ENCODE peak calls at places on chromosomes 6 and 20, in five cellular contexts. B, G, J, S and N are unnamed samples.
A peak's percentile ranks its signal among the peaks of the same experiment; 100 is the strongest.

GRCh38 chr20:4902788-4903187 is 98.5 kb downstream of the SLC23A2 start:
- DNase-seq in B (no peak), S (no peak), J (no peak), G (no peak), N (no peak)

GRCh38 chr6:9139762-9140161 is 704.4 kb upstream of the SLC35B3 start:
- DNase-seq in B (no peak), G (no peak), S (no peak), J (no peak), N (peak; percentile 57)

GRCh38 chr6:101706576-101706975 is 313.1 kb downstream of the GRIK2 start:
- DNase-seq in S (no peak), J (no peak), B (no peak), G (no peak), N (no peak)

GRCh38 chr6:43817192-43817591 is 47.2 kb downstream of the VEGFA start:
- DNase-seq in S (no peak), G (no peak), J (peak; percentile 32), B (peak; percentile 72), N (peak; percentile 35)

GRCh38 chr20:4041748-4042411 is 26.5 kb upstream of the RNF24 start:
- DNase-seq in S (peak; percentile 91), J (peak; percentile 97), G (peak; percentile 38), B (no peak), N (peak; percentile 100)

GRCh38 chr6:155782320-155782730 is 326.7 kb upstream of the NOX3 start:
- DNase-seq in B (no peak), S (no peak), G (no peak), J (peak; percentile 65), N (peak; percentile 52)

GRCh38 chr6:105272783-105273182 is 93.0 kb upstream of the POPDC3 start:
- DNase-seq in G (peak; percentile 67), B (peak; percentile 66), J (peak; percentile 36), S (peak; percentile 70), N (peak; percentile 15)

GRCh38 chr6:154352898-154353585 is 3.6 kb downstream of the IPCEF1 start:
- DNase-seq in J (no peak), B (no peak), S (peak; percentile 67), G (peak; percentile 77), N (no peak)

GRCh38 chr6:106511274-106512047 is 117.8 kb downstream of the RTN4IP1 start:
- DNase-seq in J (no peak), G (peak; percentile 63), B (peak; percentile 58), S (peak; percentile 75), N (peak; percentile 80)

GRCh38 chr6:109237082-109237985 is 142.0 kb downstream of the CEP57L1 start:
- DNase-seq in S (no peak), B (no peak), J (no peak), G (no peak), N (peak; percentile 30)

GRCh38 chr20:37425103-37425625 is 79.2 kb downstream of the SRC start:
- DNase-seq in B (no peak), G (no peak), J (no peak), S (no peak), N (no peak)

GRCh38 chr20:327041-327945 is 1.9 kb downstream of the SOX12 start:
- DNase-seq in G (peak; percentile 93), B (peak; percentile 98), S (peak; percentile 91), J (peak; percentile 94), N (peak; percentile 92)

GRCh38 chr20:44805991-44806729 is 4.2 kb downstream of the RIMS4 start:
- DNase-seq in G (peak; percentile 83), B (peak; percentile 83), S (peak; percentile 86), J (peak; percentile 40), N (peak; percentile 74)

GRCh38 chr20:9955646-9956045 is 79.1 kb upstream of the ANKEF1 start:
- DNase-seq in J (peak; percentile 18), B (no peak), G (no peak), S (no peak), N (peak; percentile 62)

GRCh38 chr6:127963495-127963894 is 62.6 kb upstream of the THEMIS start:
- DNase-seq in B (no peak), G (no peak), J (no peak), S (no peak), N (no peak)

GRCh38 chr6:63899550-63899949 is 263.9 kb downstream of the PHF3 start:
- DNase-seq in G (no peak), B (no peak), S (no peak), J (peak; percentile 43), N (peak; percentile 86)

GRCh38 chr6:117191009-117191408 is 74.3 kb upstream of the VGLL2 start:
- DNase-seq in J (no peak), B (no peak), G (no peak), S (no peak), N (no peak)

GRCh38 chr6:155985660-155986138 is 530.1 kb upstream of the NOX3 start:
- DNase-seq in S (no peak), J (no peak), B (no peak), G (no peak), N (no peak)

GRCh38 chr20:62675156-62675871 is 33.0 kb downstream of the SLCO4A1 start:
- DNase-seq in B (no peak), G (no peak), S (no peak), J (no peak), N (no peak)

GRCh38 chr20:1456300-1456699 is 10.3 kb downstream of the NSFL1C start:
- DNase-seq in G (no peak), S (no peak), B (no peak), J (peak; percentile 69), N (no peak)

GRCh38 chr20:18928626-18929025 is 115.0 kb downstream of the SCP2D1 start:
- DNase-seq in J (no peak), G (no peak), S (no peak), B (no peak), N (no peak)

GRCh38 chr6:97524846-97525245 is 241.8 kb upstream of the MMS22L start:
- DNase-seq in B (peak; percentile 85), G (peak; percentile 23), J (no peak), S (no peak), N (peak; percentile 32)

GRCh38 chr6:118812972-118813371 is 81.0 kb upstream of the ASF1A start:
- DNase-seq in G (no peak), J (no peak), B (no peak), S (no peak), N (peak; percentile 6)

GRCh38 chr6:62283828-62284411 is 2.1 kb downstream of the KHDRBS2 start:
- DNase-seq in B (no peak), S (no peak), J (peak; percentile 32), G (peak; percentile 23), N (peak; percentile 54)

GRCh38 chr6:86192123-86192522 is 549.4 kb upstream of the SYNCRIP start:
- DNase-seq in B (peak; percentile 48), J (peak; percentile 6), S (no peak), G (no peak), N (peak; percentile 37)

GRCh38 chr6:26383624-26384417 is 913 bp downstream of the BTN2A2 start:
- DNase-seq in S (no peak), J (peak; percentile 85), G (peak; percentile 51), B (peak; percentile 51), N (peak; percentile 73)

GRCh38 chr20:3318226-3318884 is 79.4 kb upstream of the SLC4A11 start:
- DNase-seq in J (peak; percentile 25), S (no peak), G (no peak), B (no peak), N (no peak)

GRCh38 chr6:26155066-26155925 is 68.1 kb downstream of the HFE start:
- DNase-seq in B (no peak), S (peak; percentile 74), J (no peak), G (peak; percentile 75), N (peak; percentile 52)

GRCh38 chr6:15036690-15037245 is 209.1 kb upstream of the JARID2 start:
- DNase-seq in S (peak; percentile 67), J (no peak), G (peak; percentile 97), B (peak; percentile 46), N (no peak)

GRCh38 chr6:50936277-50936681 is 117.6 kb downstream of the TFAP2B start:
- DNase-seq in J (peak; percentile 19), S (no peak), B (no peak), G (no peak), N (no peak)

GRCh38 chr20:14617123-14617522 is 279.7 kb upstream of the FLRT3 start:
- DNase-seq in J (no peak), S (no peak), B (no peak), G (no peak), N (no peak)

GRCh38 chr6:3522561-3523287 is 65.9 kb upstream of the SLC22A23 start:
- DNase-seq in S (no peak), B (no peak), G (no peak), J (peak; percentile 46), N (peak; percentile 42)

GRCh38 chr6:29678114-29678513 is 2.8 kb downstream of the ZFP57 start:
- DNase-seq in B (no peak), J (peak; percentile 28), S (no peak), G (no peak), N (peak; percentile 83)

GRCh38 chr6:134446228-134446848 is 128.4 kb upstream of the SGK1 start:
- DNase-seq in S (no peak), G (peak; percentile 69), B (no peak), J (peak; percentile 40), N (no peak)

GRCh38 chr6:33142501-33142900 is 49.8 kb downstream of the COL11A2 start:
- DNase-seq in J (no peak), B (no peak), S (no peak), G (no peak), N (no peak)

GRCh38 chr6:33140556-33140955 is 51.7 kb downstream of the COL11A2 start:
- DNase-seq in G (no peak), S (no peak), B (no peak), J (no peak), N (no peak)

GRCh38 chr6:33139596-33140206 is 52.6 kb downstream of the COL11A2 start:
- DNase-seq in J (no peak), G (no peak), B (no peak), S (no peak), N (no peak)

GRCh38 chr6:33144373-33144772 is 47.9 kb downstream of the COL11A2 start:
- DNase-seq in B (no peak), S (no peak), J (no peak), G (no peak), N (peak; percentile 16)

GRCh38 chr6:33143113-33143760 is 49.0 kb downstream of the COL11A2 start:
- DNase-seq in G (no peak), S (no peak), J (no peak), B (peak; percentile 49), N (no peak)
- TF ChIP-seq CTCF in G (no peak), S (no peak), J (peak; percentile 18), B (peak; percentile 47), N (no peak)

GRCh38 chr20:34368547-34368946 is 5.5 kb downstream of the ITCH start:
- DNase-seq in B (no peak), S (no peak), G (no peak), J (peak; percentile 19), N (no peak)
- TF ChIP-seq CTCF in B (no peak), S (no peak), G (no peak), J (no peak), N (no peak)

GRCh38 chr20:8523684-8524083 is 391.6 kb downstream of the PLCB1 start:
- DNase-seq in J (peak; percentile 23), B (no peak), G (no peak), S (no peak), N (peak; percentile 11)
- TF ChIP-seq CTCF in J (peak; percentile 42), B (peak; percentile 42), G (no peak), S (peak; percentile 4), N (no peak)

GRCh38 chr6:56540232-56540631 is 102.5 kb downstream of the DST start:
- DNase-seq in B (no peak), J (no peak), S (no peak), G (no peak), N (no peak)

GRCh38 chr6:56540950-56541600 is 101.6 kb downstream of the DST start:
- DNase-seq in G (no peak), J (no peak), B (no peak), S (no peak), N (no peak)

GRCh38 chr6:56541736-56542366 is 100.8 kb downstream of the DST start:
- DNase-seq in G (no peak), B (no peak), S (no peak), J (no peak), N (no peak)

GRCh38 chr6:56539503-56540105 is 103.1 kb downstream of the DST start:
- DNase-seq in B (no peak), S (no peak), J (no peak), G (no peak), N (no peak)

GRCh38 chr6:56542367-56543331 is 100.0 kb downstream of the DST start:
- DNase-seq in J (peak; percentile 99), B (peak; percentile 96), G (peak; percentile 97), S (peak; percentile 94), N (peak; percentile 98)
- TF ChIP-seq CTCF in J (peak; percentile 51), B (peak; percentile 37), G (peak; percentile 30), S (peak; percentile 35), N (no peak)